ENCODE peak calls at places on chromosomes 2 and 18, in eight cellular contexts. U is BJ, J is hepatocyte, N is fibroblast of the aortic adventitia, Y is brain microvascular endothelial cell, A is choroid plexus epithelial cell, W is A549, B is BE2C. K is an unnamed sample.

GRCh38 chr2:6325616-6326015 is 540.1 kb downstream of the CMPK2 start:
- DNase-seq in A (no peak), Y (no peak), N (no peak), W (no peak), J (no peak), U (no peak), B (no peak), K (no peak)

GRCh38 chr2:96647681-96648080 is 5.1 kb downstream of the FER1L5 start:
- DNase-seq in Y (no peak), J (no peak), W (no peak), A (no peak), N (no peak), B (no peak), U (no peak), K (no peak)

GRCh38 chr2:203909946-203910476 is 26.6 kb upstream of the ICOS start:
- DNase-seq in J (no peak), B (no peak), N (no peak), U (no peak), W (no peak), Y (no peak), A (no peak), K (no peak)

GRCh38 chr18:41751161-41751560 is 203.9 kb upstream of the PIK3C3 start:
- DNase-seq in Y (no peak), W (no peak), A (no peak), B (no peak), U (no peak), J (no peak), N (no peak), K (peak)

GRCh38 chr18:23135679-23136325 is 517 bp downstream of the CABLES1 start:
- DNase-seq in W (no peak), Y (no peak), A (peak), B (peak), U (no peak), N (no peak), J (peak), K (peak)

GRCh38 chr2:237126519-237126918 is 40.8 kb downstream of the COPS8 start:
- DNase-seq in U (no peak), A (no peak), J (no peak), W (no peak), Y (no peak), N (no peak), B (no peak), K (no peak)

GRCh38 chr2:68771211-68771721 is 36.7 kb downstream of the ARHGAP25 start:
- DNase-seq in W (no peak), J (no peak), A (peak), U (no peak), Y (peak), B (no peak), N (peak), K (no peak)

GRCh38 chr2:3486047-3487027 is 33.0 kb downstream of the ADI1 start:
- DNase-seq in U (no peak), B (no peak), A (no peak), N (no peak), W (no peak), J (no peak), Y (no peak), K (no peak)

GRCh38 chr18:34977787-34978532 is 63.3 kb upstream of the MAPRE2 start:
- DNase-seq in B (peak), A (no peak), J (peak), U (no peak), W (peak), N (peak), Y (peak), K (peak)

GRCh38 chr2:128281852-128282245 is 36.8 kb downstream of the HS6ST1 start:
- DNase-seq in B (no peak), W (no peak), J (no peak), U (no peak), Y (no peak), A (no peak), N (no peak), K (no peak)

GRCh38 chr2:110871637-110872036 is 139.3 kb downstream of the ACOXL start:
- DNase-seq in U (no peak), Y (no peak), N (no peak), W (no peak), J (no peak), A (no peak), B (no peak), K (no peak)

GRCh38 chr2:102313025-102313424 is 1.7 kb downstream of the IL1RL1 start:
- DNase-seq in U (no peak), B (no peak), A (peak), J (no peak), W (no peak), N (peak), Y (peak), K (peak)

GRCh38 chr2:94993176-94994062 is 32.1 kb upstream of the MAL start:
- DNase-seq in B (no peak), N (no peak), A (no peak), Y (no peak), U (no peak), J (no peak), W (no peak), K (no peak)

GRCh38 chr2:188181035-188181434 is 110.6 kb upstream of the GULP1 start:
- DNase-seq in W (no peak), U (no peak), N (peak), A (peak), Y (no peak), J (no peak), B (no peak), K (no peak)

GRCh38 chr2:43024515-43024962 is 201.9 kb downstream of the ZFP36L2 start:
- DNase-seq in Y (peak), N (peak), J (peak), A (peak), U (no peak), W (peak), B (peak), K (peak)

GRCh38 chr2:213104089-213104902 is 47.1 kb downstream of the IKZF2 start:
- DNase-seq in N (peak), Y (peak), J (peak), A (peak), B (no peak), U (no peak), W (no peak), K (peak)

GRCh38 chr2:189348369-189348768 is 92.9 kb upstream of the WDR75 start:
- DNase-seq in N (no peak), A (peak), Y (no peak), U (no peak), B (no peak), J (no peak), W (no peak), K (peak)

GRCh38 chr2:222813177-222813843 is 47.5 kb upstream of the ACSL3 start:
- DNase-seq in W (no peak), Y (no peak), A (no peak), B (no peak), J (no peak), N (no peak), U (no peak), K (peak)

GRCh38 chr18:49892148-49892924 is 79.0 kb upstream of the ACAA2 start:
- DNase-seq in J (no peak), W (no peak), Y (no peak), N (no peak), B (no peak), U (no peak), A (peak), K (peak)

GRCh38 chr18:9890957-9891356 is 5.2 kb downstream of the TXNDC2 start:
- DNase-seq in U (no peak), N (no peak), J (no peak), A (no peak), B (no peak), W (no peak), Y (no peak), K (no peak)

GRCh38 chr18:42274488-42275137 is 319.6 kb downstream of the PIK3C3 start:
- DNase-seq in A (peak), U (no peak), W (peak), B (peak), N (peak), J (peak), Y (peak), K (peak)

GRCh38 chr2:115596659-115597375 is 1154.4 kb downstream of the DPP10 start:
- DNase-seq in A (no peak), W (no peak), B (no peak), J (no peak), U (no peak), Y (no peak), N (no peak), K (no peak)

GRCh38 chr2:240259201-240259923 is 118.9 kb upstream of the OTOS start:
- DNase-seq in J (peak), Y (no peak), A (no peak), N (peak), B (peak), W (no peak), U (no peak), K (no peak)

GRCh38 chr2:43826305-43827250 is 12.1 kb downstream of the ABCG5 start:
- DNase-seq in U (no peak), B (no peak), J (no peak), Y (no peak), W (no peak), A (no peak), N (no peak), K (no peak)

GRCh38 chr2:234829074-234829455 is 122.8 kb upstream of the SH3BP4 start:
- DNase-seq in B (no peak), A (no peak), U (no peak), W (no peak), Y (no peak), J (no peak), N (no peak), K (peak)

GRCh38 chr2:218427741-218428140 is 8.8 kb downstream of the VIL1 start:
- DNase-seq in Y (no peak), A (no peak), J (no peak), W (no peak), B (no peak), U (no peak), N (no peak), K (no peak)

GRCh38 chr18:54802178-54802577 is 26.1 kb upstream of the RAB27B start:
- DNase-seq in U (no peak), Y (no peak), J (no peak), N (no peak), B (no peak), W (peak), A (no peak), K (no peak)

GRCh38 chr2:4828682-4829374 is 863.4 kb upstream of the SOX11 start:
- DNase-seq in J (no peak), B (no peak), W (no peak), U (no peak), Y (no peak), N (no peak), A (no peak), K (no peak)

GRCh38 chr2:191653669-191654402 is 24.1 kb upstream of the NABP1 start:
- DNase-seq in U (no peak), A (no peak), W (no peak), B (no peak), N (no peak), J (no peak), Y (no peak), K (no peak)

GRCh38 chr2:148209598-148209997 is 188.7 kb downstream of the MBD5 start:
- DNase-seq in B (peak), J (peak), W (peak), Y (peak), U (no peak), A (peak), N (no peak), K (peak)

GRCh38 chr2:37375721-37376399 is 31.4 kb downstream of the QPCT start:
- DNase-seq in N (no peak), W (no peak), J (no peak), Y (no peak), B (no peak), U (no peak), A (no peak), K (no peak)

GRCh38 chr2:37378411-37378810 is 34.0 kb downstream of the QPCT start:
- DNase-seq in J (no peak), Y (peak), A (peak), U (no peak), W (no peak), B (no peak), N (peak), K (peak)

GRCh38 chr2:37376421-37377186 is 32.2 kb downstream of the QPCT start:
- DNase-seq in W (no peak), N (peak), B (no peak), J (peak), U (no peak), A (no peak), Y (no peak), K (peak)

GRCh38 chr2:37379881-37380296 is 35.5 kb downstream of the QPCT start:
- DNase-seq in Y (no peak), W (no peak), N (no peak), B (no peak), A (no peak), U (no peak), J (no peak), K (no peak)

GRCh38 chr2:37377187-37377532 is 32.7 kb downstream of the QPCT start:
- DNase-seq in N (peak), A (no peak), J (peak), Y (no peak), U (no peak), W (no peak), B (no peak), K (no peak)
- H3K4me3 ChIP-seq in N (peak), A (no peak), J (no peak), Y (no peak), U (no peak), W (no peak), B (no peak), K (no peak)

GRCh38 chr2:126886201-126886905 is 12.3 kb upstream of the TEX51 start:
- DNase-seq in A (peak), B (no peak), Y (peak), W (peak), J (peak), N (peak), U (no peak), K (peak)
- TF ChIP-seq CTCF in A (peak), B (no peak), Y (peak), W (peak), J (peak), N (peak), U (peak), K (no peak)

DNA sequence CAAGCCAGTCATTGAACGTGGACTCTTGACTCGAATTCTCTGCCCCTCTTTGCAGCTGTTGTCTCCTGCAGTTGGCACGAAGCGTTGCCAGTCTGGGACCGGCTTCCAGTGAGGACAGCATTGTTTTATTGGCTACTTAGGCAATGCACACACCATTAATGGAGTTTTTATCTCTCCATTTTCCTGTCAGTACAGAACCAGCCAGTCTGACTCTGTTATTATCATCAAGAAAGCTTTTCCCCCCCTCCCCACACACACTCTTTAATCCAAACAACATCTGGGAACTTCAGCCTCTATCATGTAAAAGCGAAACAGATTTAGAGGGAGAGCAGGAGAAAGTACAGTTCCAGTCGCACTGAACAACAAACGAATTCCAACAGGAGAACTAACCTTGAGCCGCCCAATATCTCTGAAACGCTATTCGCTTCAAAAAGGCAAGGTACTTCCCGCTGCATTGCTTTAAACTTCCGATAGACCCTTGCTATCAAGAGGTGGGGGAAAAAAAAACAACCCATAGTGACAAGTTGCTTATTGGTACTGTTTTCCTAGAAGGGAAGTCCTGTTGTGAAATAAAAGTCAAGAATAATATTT is 38.2 kb downstream of the ACVR1 start:
- DNase-seq in Y (no peak), J (peak), A (peak), B (peak), U (no peak), N (peak), W (no peak), K (no peak)
- H3K4me3 ChIP-seq in Y (peak), J (peak), A (peak), B (peak), U (peak), N (peak), W (no peak), K (no peak)

GRCh38 chr2:235954888-235955480 is 213.2 kb downstream of the GBX2 start:
- DNase-seq in W (no peak), J (no peak), U (no peak), B (no peak), Y (no peak), N (no peak), A (no peak), K (no peak)

GRCh38 chr2:235955664-235956063 is 212.5 kb downstream of the GBX2 start:
- DNase-seq in W (no peak), Y (no peak), N (no peak), U (no peak), A (no peak), J (no peak), B (no peak), K (no peak)

GRCh38 chr2:235956281-235956970 is 211.8 kb downstream of the GBX2 start:
- DNase-seq in A (no peak), W (no peak), B (no peak), U (no peak), J (no peak), N (no peak), Y (no peak), K (no peak)

GRCh38 chr2:235952714-235953113 is 215.5 kb downstream of the GBX2 start:
- DNase-seq in Y (no peak), W (no peak), N (no peak), J (no peak), B (no peak), A (no peak), U (no peak), K (no peak)

GRCh38 chr2:235954281-235954680 is 213.9 kb downstream of the GBX2 start:
- DNase-seq in A (no peak), U (no peak), B (no peak), N (no peak), W (no peak), Y (no peak), J (no peak), K (no peak)
- TF ChIP-seq CTCF in A (no peak), U (no peak), B (no peak), N (no peak), W (no peak), Y (no peak), J (no peak), K (no peak)